ENCODE peak calls at places on chromosomes 4 and X, in six cellular contexts. One of them, this sample, is unnamed.

GRCh38 chrX:64093761-64094160 is 111.7 kb downstream of the AMER1 start:
- DNase-seq in MM.1S: no peak
- DNase-seq in mesendoderm: peak
- DNase-seq in body of pancreas: no peak
- DNase-seq in suprapubic skin: no peak
- DNase-seq in neural progenitor cell: peak
- DNase-seq in this sample: peak

GRCh38 chr4:184473515-184474260 is 662 bp downstream of the IRF2 start:
- DNase-seq in MM.1S: peak
- DNase-seq in neural progenitor cell: peak
- DNase-seq in mesendoderm: peak
- DNase-seq in body of pancreas: peak
- DNase-seq in suprapubic skin: no peak
- DNase-seq in this sample: peak

GRCh38 chr4:83074086-83074704 is 39.2 kb downstream of the COPS4 start:
- DNase-seq in neural progenitor cell: peak
- DNase-seq in suprapubic skin: no peak
- DNase-seq in MM.1S: peak
- DNase-seq in mesendoderm: peak
- DNase-seq in body of pancreas: peak
- DNase-seq in this sample: peak

GRCh38 chr4:68272860-68273259 is 27.4 kb upstream of the TMPRSS11B start:
- DNase-seq in MM.1S: no peak
- DNase-seq in suprapubic skin: no peak
- DNase-seq in neural progenitor cell: peak
- DNase-seq in body of pancreas: no peak
- DNase-seq in mesendoderm: peak
- DNase-seq in this sample: no peak

GRCh38 chr4:80138556-80139538 is 58.5 kb upstream of the PRDM8 start:
- DNase-seq in suprapubic skin: no peak
- DNase-seq in mesendoderm: no peak
- DNase-seq in MM.1S: peak
- DNase-seq in neural progenitor cell: no peak
- DNase-seq in body of pancreas: no peak
- DNase-seq in this sample: no peak

GRCh38 chr4:152310223-152310622 is 225.7 kb downstream of the FBXW7 start:
- DNase-seq in mesendoderm: peak
- DNase-seq in neural progenitor cell: no peak
- DNase-seq in body of pancreas: no peak
- DNase-seq in MM.1S: peak
- DNase-seq in suprapubic skin: no peak
- DNase-seq in this sample: no peak

GRCh38 chrX:24692305-24692704 is 1.4 kb upstream of the POLA1 start:
- DNase-seq in body of pancreas: no peak
- DNase-seq in suprapubic skin: no peak
- DNase-seq in mesendoderm: peak
- DNase-seq in neural progenitor cell: peak
- DNase-seq in MM.1S: no peak
- DNase-seq in this sample: no peak

GRCh38 chr4:169225058-169225751 is 45.6 kb downstream of the SH3RF1 start:
- DNase-seq in body of pancreas: no peak
- DNase-seq in MM.1S: no peak
- DNase-seq in neural progenitor cell: no peak
- DNase-seq in suprapubic skin: no peak
- DNase-seq in mesendoderm: peak
- DNase-seq in this sample: no peak

GRCh38 chrX:13081385-13082285 is 37.2 kb upstream of the FAM9C start:
- DNase-seq in mesendoderm: no peak
- DNase-seq in neural progenitor cell: no peak
- DNase-seq in body of pancreas: no peak
- DNase-seq in MM.1S: peak
- DNase-seq in suprapubic skin: no peak
- DNase-seq in this sample: peak

GRCh38 chr4:24912252-24913098 is at the start of gene CCDC149:
- DNase-seq in MM.1S: peak
- DNase-seq in mesendoderm: peak
- DNase-seq in body of pancreas: peak
- DNase-seq in suprapubic skin: peak
- DNase-seq in neural progenitor cell: peak
- DNase-seq in this sample: no peak

GRCh38 chr4:24915121-24915922 is 2.5 kb upstream of the CCDC149 start:
- DNase-seq in body of pancreas: no peak
- DNase-seq in mesendoderm: peak
- DNase-seq in suprapubic skin: no peak
- DNase-seq in MM.1S: no peak
- DNase-seq in neural progenitor cell: peak
- DNase-seq in this sample: no peak

GRCh38 chr4:24914460-24914859 is 1.6 kb upstream of the CCDC149 start:
- DNase-seq in neural progenitor cell: no peak
- DNase-seq in suprapubic skin: no peak
- DNase-seq in body of pancreas: no peak
- DNase-seq in MM.1S: no peak
- DNase-seq in mesendoderm: no peak
- DNase-seq in this sample: no peak

GRCh38 chr4:24910504-24910903 is 2.3 kb downstream of the CCDC149 start:
- DNase-seq in body of pancreas: no peak
- DNase-seq in neural progenitor cell: no peak
- DNase-seq in MM.1S: no peak
- DNase-seq in mesendoderm: no peak
- DNase-seq in suprapubic skin: no peak
- DNase-seq in this sample: no peak

DNA sequence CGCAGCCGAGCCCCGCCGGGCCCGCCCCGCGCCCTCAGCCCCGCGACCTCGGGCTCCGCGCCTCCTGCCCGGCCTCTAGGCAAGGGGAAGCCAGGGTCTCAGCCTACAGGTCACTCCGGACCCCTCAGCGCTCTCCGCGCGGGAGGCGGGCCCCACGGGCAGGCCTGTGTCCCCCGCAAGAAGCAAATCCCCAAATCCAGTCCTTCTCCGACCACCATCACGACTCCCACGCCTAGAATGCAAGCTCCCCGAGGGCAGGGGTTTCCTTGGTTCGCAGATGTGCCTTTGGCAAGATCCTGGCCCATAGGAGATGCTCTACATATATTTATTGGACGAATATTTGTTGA is 230 bp upstream of the CCDC149 start:
- DNase-seq in MM.1S: no peak
- DNase-seq in body of pancreas: no peak
- DNase-seq in suprapubic skin: no peak
- DNase-seq in mesendoderm: peak
- DNase-seq in neural progenitor cell: no peak
- DNase-seq in this sample: no peak
- H3K27ac ChIP-seq in MM.1S: no peak
- H3K27ac ChIP-seq in body of pancreas: peak
- H3K27ac ChIP-seq in suprapubic skin: peak
- H3K27ac ChIP-seq in mesendoderm: no peak
- H3K27ac ChIP-seq in neural progenitor cell: no peak
- H3K27ac ChIP-seq in this sample: no peak

GRCh38 chr4:140633951-140634350 is 65.2 kb upstream of the UCP1 start:
- DNase-seq in neural progenitor cell: no peak
- DNase-seq in suprapubic skin: no peak
- DNase-seq in mesendoderm: no peak
- DNase-seq in body of pancreas: no peak
- DNase-seq in MM.1S: no peak
- DNase-seq in this sample: peak
- H3K27ac ChIP-seq in neural progenitor cell: no peak
- H3K27ac ChIP-seq in suprapubic skin: no peak
- H3K27ac ChIP-seq in mesendoderm: no peak
- H3K27ac ChIP-seq in body of pancreas: no peak
- H3K27ac ChIP-seq in MM.1S: no peak
- H3K27ac ChIP-seq in this sample: no peak

GRCh38 chr4:77593101-77593500 is 12.5 kb upstream of the CXCL13 start:
- DNase-seq in body of pancreas: no peak
- DNase-seq in mesendoderm: no peak
- DNase-seq in MM.1S: no peak
- DNase-seq in neural progenitor cell: no peak
- DNase-seq in suprapubic skin: no peak
- DNase-seq in this sample: no peak

GRCh38 chr4:77599378-77599777 is 6.2 kb upstream of the CXCL13 start:
- DNase-seq in neural progenitor cell: peak
- DNase-seq in mesendoderm: peak
- DNase-seq in body of pancreas: peak
- DNase-seq in MM.1S: peak
- DNase-seq in suprapubic skin: no peak
- DNase-seq in this sample: peak

GRCh38 chr4:77591532-77591931 is 14.1 kb upstream of the CXCL13 start:
- DNase-seq in suprapubic skin: no peak
- DNase-seq in mesendoderm: no peak
- DNase-seq in body of pancreas: no peak
- DNase-seq in MM.1S: no peak
- DNase-seq in neural progenitor cell: no peak
- DNase-seq in this sample: no peak

GRCh38 chr4:77595361-77595973 is 10.2 kb upstream of the CXCL13 start:
- DNase-seq in neural progenitor cell: no peak
- DNase-seq in mesendoderm: no peak
- DNase-seq in suprapubic skin: no peak
- DNase-seq in body of pancreas: no peak
- DNase-seq in MM.1S: no peak
- DNase-seq in this sample: no peak

DNA sequence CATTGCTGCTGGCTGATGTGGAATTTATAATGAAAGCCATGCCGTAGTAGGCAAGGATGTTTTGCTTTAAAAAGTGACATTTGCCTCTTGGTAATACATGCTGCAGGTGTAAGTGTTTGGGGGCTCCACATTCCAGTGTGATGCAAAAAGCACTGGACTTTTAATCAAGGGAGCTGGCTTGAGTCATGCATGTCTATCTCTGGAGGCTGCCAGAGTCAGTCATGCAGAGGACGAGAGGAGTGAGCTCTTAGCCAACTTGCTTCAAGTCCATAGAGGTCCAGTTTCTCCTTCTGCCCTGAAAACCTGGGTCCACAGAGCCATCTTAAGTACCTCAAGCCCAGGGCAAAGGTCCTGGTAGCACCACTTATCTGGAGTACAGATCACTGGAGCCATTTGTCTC is 11.6 kb upstream of the CXCL13 start:
- DNase-seq in neural progenitor cell: no peak
- DNase-seq in MM.1S: no peak
- DNase-seq in mesendoderm: no peak
- DNase-seq in suprapubic skin: no peak
- DNase-seq in body of pancreas: no peak
- DNase-seq in this sample: no peak
- H3K27ac ChIP-seq in neural progenitor cell: no peak
- H3K27ac ChIP-seq in MM.1S: no peak
- H3K27ac ChIP-seq in mesendoderm: no peak
- H3K27ac ChIP-seq in suprapubic skin: no peak
- H3K27ac ChIP-seq in body of pancreas: no peak
- H3K27ac ChIP-seq in this sample: no peak

GRCh38 chr4:995311-996026 is 2.3 kb upstream of the SLC26A1 start:
- DNase-seq in body of pancreas: peak
- DNase-seq in neural progenitor cell: no peak
- DNase-seq in MM.1S: no peak
- DNase-seq in mesendoderm: no peak
- DNase-seq in suprapubic skin: no peak
- DNase-seq in this sample: no peak

GRCh38 chr4:990746-991367 is 2.3 kb downstream of the SLC26A1 start:
- DNase-seq in MM.1S: no peak
- DNase-seq in suprapubic skin: no peak
- DNase-seq in body of pancreas: no peak
- DNase-seq in mesendoderm: no peak
- DNase-seq in neural progenitor cell: no peak
- DNase-seq in this sample: no peak

GRCh38 chr4:991451-992296 is 1.5 kb downstream of the SLC26A1 start:
- DNase-seq in mesendoderm: no peak
- DNase-seq in MM.1S: no peak
- DNase-seq in neural progenitor cell: no peak
- DNase-seq in body of pancreas: peak
- DNase-seq in suprapubic skin: no peak
- DNase-seq in this sample: no peak

GRCh38 chr4:992297-993110 is 700 bp downstream of the SLC26A1 start:
- DNase-seq in mesendoderm: no peak
- DNase-seq in body of pancreas: peak
- DNase-seq in MM.1S: no peak
- DNase-seq in neural progenitor cell: no peak
- DNase-seq in suprapubic skin: no peak
- DNase-seq in this sample: no peak

GRCh38 chr4:993111-994029 is at the start of gene SLC26A1:
- DNase-seq in body of pancreas: peak
- DNase-seq in suprapubic skin: no peak
- DNase-seq in mesendoderm: no peak
- DNase-seq in MM.1S: no peak
- DNase-seq in neural progenitor cell: no peak
- DNase-seq in this sample: no peak
- H3K27ac ChIP-seq in body of pancreas: peak
- H3K27ac ChIP-seq in suprapubic skin: peak
- H3K27ac ChIP-seq in mesendoderm: no peak
- H3K27ac ChIP-seq in MM.1S: no peak
- H3K27ac ChIP-seq in neural progenitor cell: no peak
- H3K27ac ChIP-seq in this sample: no peak

GRCh38 chr4:185734930-185735329 is 77.1 kb downstream of the SORBS2 start:
- DNase-seq in MM.1S: no peak
- DNase-seq in body of pancreas: no peak
- DNase-seq in suprapubic skin: no peak
- DNase-seq in mesendoderm: no peak
- DNase-seq in neural progenitor cell: no peak
- DNase-seq in this sample: no peak
- H3K27ac ChIP-seq in MM.1S: peak
- H3K27ac ChIP-seq in body of pancreas: no peak
- H3K27ac ChIP-seq in suprapubic skin: no peak
- H3K27ac ChIP-seq in mesendoderm: no peak
- H3K27ac ChIP-seq in neural progenitor cell: no peak
- H3K27ac ChIP-seq in this sample: no peak

DNA sequence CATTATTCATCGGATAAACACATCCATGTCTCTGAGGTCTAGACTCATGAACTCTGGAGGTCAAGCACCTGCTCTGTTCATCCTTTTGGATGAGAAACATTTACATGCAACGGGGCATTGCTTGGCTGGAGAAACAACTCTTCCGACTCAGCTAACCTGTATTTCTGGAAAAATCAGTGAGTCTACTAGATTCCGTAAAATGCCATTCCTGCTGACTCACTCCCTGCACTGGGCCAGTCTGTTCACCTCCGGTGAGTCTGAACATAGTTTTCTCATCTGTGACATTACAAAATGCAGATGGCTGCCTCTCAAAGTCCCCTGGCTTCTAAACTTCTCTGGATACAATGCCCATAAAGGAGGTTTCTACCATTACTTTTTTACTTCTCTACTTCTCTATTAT is 185.7 kb upstream of the HS3ST1 start:
- DNase-seq in suprapubic skin: no peak
- DNase-seq in neural progenitor cell: no peak
- DNase-seq in mesendoderm: peak
- DNase-seq in body of pancreas: peak
- DNase-seq in MM.1S: no peak
- DNase-seq in this sample: no peak
- H3K27ac ChIP-seq in suprapubic skin: no peak
- H3K27ac ChIP-seq in neural progenitor cell: no peak
- H3K27ac ChIP-seq in mesendoderm: no peak
- H3K27ac ChIP-seq in body of pancreas: no peak
- H3K27ac ChIP-seq in MM.1S: no peak
- H3K27ac ChIP-seq in this sample: no peak

DNA sequence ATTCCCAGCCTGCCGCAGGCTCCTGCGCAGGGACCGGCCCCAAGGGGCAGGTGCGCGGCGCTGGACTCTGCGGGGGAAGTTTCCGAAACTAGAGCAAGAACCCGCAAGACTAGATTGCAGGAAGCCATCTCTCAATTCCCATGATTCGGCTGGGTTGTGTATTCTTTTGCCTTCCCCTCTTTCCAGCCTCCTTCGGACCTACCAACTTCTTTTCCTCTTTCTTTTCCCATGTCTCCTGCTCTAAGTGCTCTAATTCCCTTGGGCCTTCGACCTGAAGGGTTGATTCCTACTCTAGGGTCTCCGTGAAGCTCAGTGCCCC is 645 bp upstream of the OPHN1 start:
- DNase-seq in suprapubic skin: no peak
- DNase-seq in MM.1S: no peak
- DNase-seq in mesendoderm: no peak
- DNase-seq in neural progenitor cell: no peak
- DNase-seq in body of pancreas: no peak
- DNase-seq in this sample: no peak
- H3K27ac ChIP-seq in suprapubic skin: peak
- H3K27ac ChIP-seq in MM.1S: no peak
- H3K27ac ChIP-seq in mesendoderm: peak
- H3K27ac ChIP-seq in neural progenitor cell: no peak
- H3K27ac ChIP-seq in body of pancreas: peak
- H3K27ac ChIP-seq in this sample: no peak